ENCODE peak calls at places on chromosomes 7 and 10, in five cellular contexts. C, P, J, N and I are unnamed samples. For H3K4me1, the result is how much of the 10 kb centered on the place peaks cover.

GRCh38 chr7:73941836-73942551 is 81.0 kb downstream of the TMEM270 start:
- DNase-seq in C (peak), P (no peak), J (no peak), N (no peak), I (no peak)

GRCh38 chr7:30845426-30846135 is 66.1 kb upstream of the AQP1 start:
- DNase-seq in C (peak), P (no peak), J (no peak), N (no peak), I (peak)

GRCh38 chr10:14738011-14738510 is 36.6 kb downstream of the FAM107B start:
- DNase-seq in C (no peak), P (no peak), J (no peak), N (no peak), I (no peak)

GRCh38 chr10:121112618-121113384 is 261.6 kb downstream of the WDR11 start:
- DNase-seq in C (no peak), P (peak), J (no peak), N (no peak), I (no peak)

GRCh38 chr10:95729323-95730055 is 26.5 kb upstream of the ENTPD1 start:
- DNase-seq in C (no peak), P (no peak), J (no peak), N (no peak), I (no peak)

GRCh38 chr7:33813331-33813730 is 92.0 kb upstream of the BMPER start:
- DNase-seq in C (no peak), P (no peak), J (no peak), N (no peak), I (no peak)

GRCh38 chr10:52883996-52884871 is 111.7 kb upstream of the MBL2 start:
- DNase-seq in C (peak), P (peak), J (peak), N (no peak), I (no peak)

GRCh38 chr7:21967500-21968099 is 21.9 kb upstream of the CDCA7L start:
- DNase-seq in C (no peak), P (no peak), J (no peak), N (peak), I (no peak)

GRCh38 chr10:25125151-25125550 is 49.6 kb upstream of the GPR158 start:
- DNase-seq in C (no peak), P (peak), J (no peak), N (no peak), I (no peak)

GRCh38 chr7:77352688-77353406 is 63.3 kb downstream of the GSAP start:
- DNase-seq in C (peak), P (no peak), J (no peak), N (no peak), I (no peak)

GRCh38 chr7:3575753-3576531 is 274.9 kb downstream of the SDK1 start:
- DNase-seq in C (no peak), P (no peak), J (peak), N (no peak), I (peak)

GRCh38 chr7:154693646-154694045 is 309.3 kb downstream of the PAXIP1 start:
- DNase-seq in C (no peak), P (no peak), J (no peak), N (no peak), I (no peak)

GRCh38 chr7:48637382-48637781 is 287.0 kb upstream of the CDC14C start:
- DNase-seq in C (no peak), P (no peak), J (no peak), N (no peak), I (no peak)

GRCh38 chr7:112186300-112186699 is 19.9 kb downstream of the DOCK4 start:
- DNase-seq in C (no peak), P (no peak), J (no peak), N (no peak), I (no peak)

GRCh38 chr10:91758303-91759146 is 39.7 kb upstream of the TNKS2 start:
- DNase-seq in C (peak), P (peak), J (no peak), N (no peak), I (no peak)

GRCh38 chr10:10677479-10677878 is 340.2 kb upstream of the CELF2 start:
- DNase-seq in C (no peak), P (peak), J (peak), N (no peak), I (peak)

GRCh38 chr7:84264341-84264740 is 69.8 kb upstream of the SEMA3A start:
- DNase-seq in C (peak), P (no peak), J (no peak), N (no peak), I (no peak)

GRCh38 chr7:36650313-36650712 is 74.0 kb downstream of the AOAH start:
- DNase-seq in C (no peak), P (no peak), J (peak), N (no peak), I (no peak)

GRCh38 chr7:40301486-40302065 is 166.8 kb downstream of the SUGCT start:
- DNase-seq in C (peak), P (no peak), J (no peak), N (no peak), I (no peak)

GRCh38 chr7:150341263-150342118 is at the start of gene RARRES2:
- DNase-seq in C (no peak), P (peak), J (peak), N (no peak), I (no peak)

GRCh38 chr7:79361214-79361613 is 92.3 kb downstream of the MAGI2 start:
- DNase-seq in C (no peak), P (peak), J (no peak), N (no peak), I (no peak)

GRCh38 chr10:129786216-129786615 is 177.9 kb downstream of the EBF3 start:
- DNase-seq in C (no peak), P (no peak), J (no peak), N (no peak), I (no peak)

GRCh38 chr7:99459087-99459486 is 6.9 kb downstream of the ATP5MF start:
- DNase-seq in C (peak), P (peak), J (no peak), N (no peak), I (no peak)

GRCh38 chr7:95596183-95597135 is at the start of gene PDK4:
- DNase-seq in C (peak), P (peak), J (peak), N (peak), I (peak)

GRCh38 chr10:90417056-90417455 is 440.8 kb downstream of the HTR7 start:
- DNase-seq in C (peak), P (no peak), J (no peak), N (no peak), I (no peak)

GRCh38 chr10:88413412-88413811 is 169.7 kb downstream of the RNLS start:
- DNase-seq in C (no peak), P (no peak), J (no peak), N (no peak), I (no peak)

GRCh38 chr7:112266595-112267270 is 60.2 kb downstream of the ZNF277 start:
- DNase-seq in C (peak), P (no peak), J (no peak), N (no peak), I (no peak)

GRCh38 chr7:77393261-77393660 is 22.9 kb downstream of the GSAP start:
- DNase-seq in C (no peak), P (no peak), J (no peak), N (peak), I (no peak)

GRCh38 chr7:43621729-43622448 is 39.0 kb downstream of the STK17A start:
- DNase-seq in C (peak), P (no peak), J (no peak), N (no peak), I (no peak)
- H3K4me1 ChIP-seq in C (under half), P (under half), J (under half), N (under half), I (under half)

GRCh38 chr7:157997991-157998505 is 589.6 kb downstream of the PTPRN2 start:
- DNase-seq in C (no peak), P (no peak), J (no peak), N (no peak), I (no peak)
- H3K4me3 ChIP-seq in C (no peak), P (no peak), J (no peak), N (no peak), I (no peak)

DNA sequence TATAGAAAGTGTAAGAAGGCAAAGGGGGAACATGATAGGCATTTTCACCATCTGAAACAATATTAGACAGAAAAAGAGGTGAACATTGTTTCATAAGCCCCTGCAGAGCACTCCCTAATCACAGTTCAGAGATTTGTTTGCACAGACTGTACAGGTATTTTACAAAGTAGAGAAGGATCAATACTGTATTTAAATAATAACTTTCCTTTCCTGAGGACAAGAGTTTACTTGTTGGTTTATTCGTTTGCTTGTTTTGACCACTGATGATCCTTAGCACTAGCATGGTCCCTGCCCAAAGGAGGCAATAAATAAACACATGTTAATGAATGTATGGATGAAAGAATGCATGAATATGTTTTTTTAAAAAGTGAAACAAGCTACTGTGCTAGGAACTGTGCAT is 690.1 kb upstream of the COBL start:
- DNase-seq in C (no peak), P (no peak), J (no peak), N (no peak), I (no peak)
- H3K4me1 ChIP-seq in C (under half), P (under half), J (under half), N (under half), I (under half)

GRCh38 chr10:94150541-94151184 is 156.9 kb downstream of the PLCE1 start:
- DNase-seq in C (no peak), P (no peak), J (no peak), N (no peak), I (no peak)

GRCh38 chr10:94155722-94156271 is 162.1 kb downstream of the PLCE1 start:
- DNase-seq in C (no peak), P (no peak), J (no peak), N (no peak), I (no peak)
- H3K4me3 ChIP-seq in C (no peak), P (no peak), J (no peak), N (no peak), I (no peak)

DNA sequence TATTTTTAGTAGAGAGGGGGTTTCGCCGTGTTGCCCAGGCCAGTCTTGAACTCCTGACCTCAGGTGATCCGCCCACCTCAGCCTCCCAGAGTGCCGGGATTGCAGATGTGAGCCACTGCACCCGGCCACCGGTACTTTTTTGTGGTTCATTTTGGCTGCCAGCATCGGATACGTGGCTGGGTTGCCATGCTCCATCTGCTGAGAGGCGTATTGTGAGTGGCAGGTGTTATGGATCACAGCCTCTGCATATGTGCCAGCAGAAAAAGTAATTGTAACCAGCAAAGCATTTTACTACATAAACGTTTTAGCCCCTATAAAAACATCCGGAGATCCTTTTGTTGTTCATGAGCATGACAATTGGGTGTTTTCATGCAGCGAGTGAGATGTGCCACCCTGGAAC is 7.1 kb downstream of the FOXK1 start:
- DNase-seq in C (no peak), P (no peak), J (no peak), N (no peak), I (no peak)
- H3K4me1 ChIP-seq in C (under half), P (under half), J (under half), N (under half), I (under half)

GRCh38 chr10:116740971-116741370 is 1.4 kb downstream of the HSPA12A start:
- DNase-seq in C (no peak), P (peak), J (no peak), N (no peak), I (no peak)
- H3K4me3 ChIP-seq in C (peak), P (peak), J (peak), N (peak), I (no peak)

GRCh38 chr7:27238979-27239779 is 3.4 kb upstream of the EVX1 start:
- DNase-seq in C (peak), P (peak), J (no peak), N (no peak), I (no peak)

GRCh38 chr7:27241189-27242045 is 1.2 kb upstream of the EVX1 start:
- DNase-seq in C (no peak), P (peak), J (no peak), N (no peak), I (no peak)

GRCh38 chr7:27237735-27238334 is 4.8 kb upstream of the EVX1 start:
- DNase-seq in C (no peak), P (no peak), J (no peak), N (no peak), I (no peak)

GRCh38 chr7:27242046-27242579 is 489 bp upstream of the EVX1 start:
- DNase-seq in C (no peak), P (no peak), J (no peak), N (no peak), I (no peak)

DNA sequence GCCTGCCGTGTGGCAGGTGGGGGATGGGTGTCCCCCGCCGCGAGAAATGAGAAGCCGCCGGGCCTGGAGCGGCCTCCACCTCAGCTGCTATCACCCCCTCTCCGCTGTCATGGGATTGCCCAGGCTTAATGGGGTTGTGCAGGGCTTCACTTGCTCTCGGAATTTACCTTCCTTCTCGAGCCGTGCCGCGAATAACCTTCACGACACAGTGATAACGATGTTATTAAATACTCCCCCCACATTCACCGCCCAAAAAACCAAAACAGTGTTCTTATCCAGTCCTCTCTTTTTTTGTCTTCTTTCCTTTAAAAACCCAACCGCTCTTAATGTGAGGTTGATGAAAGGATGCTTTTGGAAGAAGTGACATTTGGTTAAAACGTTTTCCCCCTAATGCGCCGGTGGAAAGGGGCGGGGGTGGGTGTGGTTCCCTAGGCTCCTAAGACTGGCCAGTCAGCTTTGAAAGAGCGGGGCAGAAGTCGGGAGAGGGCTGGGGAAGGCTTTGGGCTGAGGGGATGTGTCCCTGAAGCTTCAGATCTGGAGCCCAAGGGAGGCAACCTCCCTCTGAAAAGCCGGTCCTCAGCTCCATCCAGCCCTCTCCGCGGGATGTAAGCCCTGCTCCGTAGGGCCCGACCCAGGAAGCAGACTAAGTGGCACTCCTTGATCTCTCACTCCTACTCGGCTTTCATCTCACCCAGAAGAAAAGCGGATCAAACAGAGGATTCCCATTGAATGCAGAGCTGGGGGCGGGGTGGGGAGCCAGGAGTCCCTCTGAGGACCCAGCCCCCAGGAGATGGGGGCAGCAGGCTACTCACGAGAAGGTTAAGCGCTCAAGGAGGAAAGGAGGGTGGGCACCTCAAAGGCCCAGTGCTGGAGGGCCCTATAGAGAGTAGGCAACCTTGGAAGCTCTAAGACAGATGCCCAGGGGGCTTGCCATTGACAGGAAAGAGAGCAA is 2.5 kb upstream of the EVX1 start:
- DNase-seq in C (no peak), P (no peak), J (no peak), N (no peak), I (no peak)
- H3K4me1 ChIP-seq in C (under half), P (half or more), J (under half), N (under half), I (under half)

GRCh38 chr10:101063548-101064414 is 2.0 kb downstream of the KAZALD1 start:
- DNase-seq in C (no peak), P (peak), J (no peak), N (no peak), I (no peak)

GRCh38 chr10:101064415-101065030 is 2.7 kb downstream of the KAZALD1 start:
- DNase-seq in C (no peak), P (no peak), J (no peak), N (no peak), I (no peak)

GRCh38 chr10:101066890-101067355 is 5.1 kb downstream of the KAZALD1 start:
- DNase-seq in C (no peak), P (no peak), J (peak), N (peak), I (peak)

GRCh38 chr10:101066146-101066889 is 4.5 kb downstream of the KAZALD1 start:
- DNase-seq in C (peak), P (peak), J (peak), N (peak), I (peak)

DNA sequence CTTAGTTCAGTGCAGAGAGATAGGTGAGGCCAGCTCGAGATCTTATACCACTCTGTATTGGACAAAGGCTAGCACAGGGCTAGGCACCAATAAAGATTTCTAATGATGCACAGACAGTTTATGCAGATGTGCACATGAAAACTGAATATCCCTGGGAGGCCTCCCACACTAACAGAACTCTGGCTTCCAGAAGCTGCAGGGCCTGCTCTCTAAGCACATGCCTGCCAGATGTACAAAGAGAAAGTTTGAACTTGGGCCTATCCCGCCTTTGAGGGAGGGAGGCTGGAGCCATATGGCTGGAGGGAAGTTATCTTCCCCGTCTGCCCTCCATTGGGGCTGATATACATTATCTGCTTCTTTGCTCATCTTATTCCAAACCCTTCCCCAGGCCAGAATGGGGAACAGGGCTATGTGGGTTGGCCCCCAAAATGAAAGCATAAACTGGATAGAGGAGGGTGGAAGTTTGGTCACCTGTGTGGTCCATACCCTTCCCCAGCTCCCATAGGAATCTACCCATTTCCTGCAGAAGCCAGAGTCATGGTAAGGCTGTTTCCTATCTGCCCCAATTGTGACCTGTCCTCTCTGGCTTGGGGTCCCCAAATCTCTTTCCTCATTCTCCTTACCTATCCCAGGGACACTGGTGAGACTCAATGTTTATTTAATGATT is 3.8 kb downstream of the KAZALD1 start:
- DNase-seq in C (peak), P (no peak), J (peak), N (no peak), I (no peak)
- H3K4me3 ChIP-seq in C (peak), P (peak), J (no peak), N (no peak), I (no peak)